ENCODE peak calls at places on chromosomes 7 and 10, in seven cellular contexts. K is H9, O is IMR-90, E is trophoblast cell, R is neuronal stem cell, V is mesendoderm, L is H1. S is an unnamed sample.

GRCh38 chr7:157474685-157475084 is 137.9 kb downstream of the DNAJB6 start:
- DNase-seq in V (peak), E (peak), L (peak), R (no peak), K (peak), O (no peak), S (no peak)

GRCh38 chr7:11373546-11374142 is 400.0 kb downstream of the PHF14 start:
- DNase-seq in K (no peak), E (peak), L (no peak), V (peak), O (no peak), R (no peak), S (peak)

GRCh38 chr7:69204936-69205335 is 393.3 kb upstream of the AUTS2 start:
- DNase-seq in L (no peak), O (no peak), K (no peak), V (peak), R (no peak), E (no peak), S (no peak)

GRCh38 chr7:131225619-131226101 is 102.0 kb upstream of the MKLN1 start:
- DNase-seq in V (no peak), E (peak), K (no peak), R (no peak), L (no peak), O (peak), S (peak)

GRCh38 chr10:80163741-80164341 is 31.3 kb downstream of the PLAC9 start:
- DNase-seq in L (no peak), R (peak), O (peak), K (no peak), V (no peak), E (no peak), S (peak)

GRCh38 chr10:36111676-36112075 is 469.6 kb upstream of the FZD8 start:
- DNase-seq in R (no peak), O (no peak), E (no peak), V (peak), L (no peak), K (no peak), S (no peak)

GRCh38 chr10:101485681-101486554 is 102.1 kb downstream of the POLL start:
- DNase-seq in R (peak), L (no peak), K (no peak), O (no peak), E (no peak), V (peak), S (no peak)

GRCh38 chr7:37289347-37289746 is 159.3 kb downstream of the ELMO1 start:
- DNase-seq in R (no peak), O (no peak), L (no peak), K (no peak), V (no peak), E (no peak), S (no peak)

GRCh38 chr7:55463863-55464262 is 98.7 kb downstream of the LANCL2 start:
- DNase-seq in L (no peak), O (no peak), K (no peak), V (no peak), R (no peak), E (no peak), S (no peak)

GRCh38 chr7:158728911-158729645 is 24.5 kb upstream of the NCAPG2 start:
- DNase-seq in R (no peak), L (peak), K (no peak), E (no peak), V (no peak), O (no peak), S (no peak)

GRCh38 chr7:1255817-1256340 is 23.2 kb downstream of the UNCX start:
- DNase-seq in R (no peak), E (no peak), O (no peak), L (no peak), V (no peak), K (no peak), S (no peak)

GRCh38 chr7:9776900-9777299 is 1196.8 kb upstream of the PHF14 start:
- DNase-seq in V (peak), E (no peak), O (no peak), R (peak), K (no peak), L (no peak), S (no peak)

GRCh38 chr10:71347587-71348395 is 28.7 kb downstream of the SLC29A3 start:
- DNase-seq in K (no peak), V (no peak), L (no peak), E (peak), O (no peak), R (no peak), S (no peak)

GRCh38 chr7:110442386-110442837 is 648.5 kb upstream of the LRRN3 start:
- DNase-seq in K (peak), O (peak), R (peak), V (peak), L (peak), E (peak), S (peak)

GRCh38 chr10:61897671-61898434 is 3.6 kb upstream of the ARID5B start:
- DNase-seq in R (no peak), O (peak), L (no peak), E (peak), V (peak), K (peak), S (peak)

GRCh38 chr10:85319150-85319549 is 990.8 kb downstream of the CCSER2 start:
- DNase-seq in K (no peak), E (no peak), L (no peak), V (peak), O (no peak), R (no peak), S (peak)

GRCh38 chr7:127409629-127410028 is 17.1 kb upstream of the ZNF800 start:
- DNase-seq in V (peak), R (no peak), K (no peak), L (no peak), O (no peak), E (no peak), S (no peak)

GRCh38 chr7:77326131-77326530 is 90.0 kb downstream of the GSAP start:
- DNase-seq in O (peak), E (no peak), V (no peak), K (no peak), R (no peak), L (no peak), S (no peak)

GRCh38 chr7:156179872-156180390 is 367.7 kb upstream of the SHH start:
- DNase-seq in L (no peak), R (no peak), K (no peak), O (no peak), V (no peak), E (no peak), S (no peak)

GRCh38 chr7:156178857-156179256 is 366.6 kb upstream of the SHH start:
- DNase-seq in K (no peak), O (no peak), E (no peak), R (no peak), L (no peak), V (no peak), S (no peak)

GRCh38 chr7:156178214-156178613 is 366.0 kb upstream of the SHH start:
- DNase-seq in V (no peak), L (no peak), K (no peak), O (no peak), E (no peak), R (no peak), S (no peak)

GRCh38 chr7:156177396-156178055 is 365.3 kb upstream of the SHH start:
- DNase-seq in E (no peak), K (no peak), V (no peak), L (no peak), R (no peak), O (no peak), S (no peak)

DNA sequence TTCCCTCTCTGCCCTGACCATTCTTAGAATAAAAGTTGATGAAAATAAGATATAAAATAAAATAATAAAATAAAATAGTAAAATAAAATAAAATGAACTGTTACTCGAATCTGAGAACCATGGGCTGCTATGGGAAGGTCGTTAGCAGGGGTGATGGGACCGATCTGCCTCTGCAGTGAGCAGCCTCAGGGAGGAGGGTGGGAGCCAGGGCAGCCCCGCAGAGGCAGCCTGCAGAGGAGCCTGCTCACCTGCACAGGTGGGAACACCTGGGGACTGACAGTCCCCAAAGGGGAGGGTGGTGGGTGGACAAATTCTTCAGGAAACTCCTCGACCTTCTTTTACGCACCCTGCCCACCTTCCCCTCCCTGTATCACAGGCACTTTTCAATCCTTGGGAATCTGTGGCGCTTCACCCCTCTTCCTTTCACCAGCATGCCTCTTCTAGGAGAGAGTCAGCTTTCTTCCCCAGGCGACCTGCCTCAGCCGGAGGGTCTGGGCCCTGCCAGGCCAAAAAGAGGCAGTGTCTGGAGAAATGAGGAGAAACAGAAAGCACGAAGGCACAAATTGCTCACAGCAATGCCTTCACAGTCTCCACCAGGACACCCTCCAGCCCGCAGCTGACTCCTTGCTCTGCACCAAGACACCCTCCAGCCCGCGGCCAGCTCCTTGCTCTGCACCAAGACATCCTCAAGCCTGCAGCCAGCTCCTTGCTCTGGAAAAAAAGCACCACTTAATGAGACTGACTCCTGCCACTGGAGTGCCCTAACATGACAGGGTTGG is 368.4 kb upstream of the SHH start:
- DNase-seq in R (no peak), O (no peak), V (no peak), E (no peak), K (no peak), L (no peak), S (no peak)
- H3K23ac ChIP-seq in R (no peak), O (no peak), V (no peak), E (no peak), K (no peak), L (no peak), S (no peak)

GRCh38 chr7:21587139-21587773 is 44.4 kb downstream of the DNAH11 start:
- DNase-seq in V (peak), K (no peak), E (no peak), L (no peak), O (no peak), R (no peak), S (no peak)
- H3K23ac ChIP-seq in V (no peak), K (no peak), E (no peak), L (no peak), O (no peak), R (no peak), S (no peak)

DNA sequence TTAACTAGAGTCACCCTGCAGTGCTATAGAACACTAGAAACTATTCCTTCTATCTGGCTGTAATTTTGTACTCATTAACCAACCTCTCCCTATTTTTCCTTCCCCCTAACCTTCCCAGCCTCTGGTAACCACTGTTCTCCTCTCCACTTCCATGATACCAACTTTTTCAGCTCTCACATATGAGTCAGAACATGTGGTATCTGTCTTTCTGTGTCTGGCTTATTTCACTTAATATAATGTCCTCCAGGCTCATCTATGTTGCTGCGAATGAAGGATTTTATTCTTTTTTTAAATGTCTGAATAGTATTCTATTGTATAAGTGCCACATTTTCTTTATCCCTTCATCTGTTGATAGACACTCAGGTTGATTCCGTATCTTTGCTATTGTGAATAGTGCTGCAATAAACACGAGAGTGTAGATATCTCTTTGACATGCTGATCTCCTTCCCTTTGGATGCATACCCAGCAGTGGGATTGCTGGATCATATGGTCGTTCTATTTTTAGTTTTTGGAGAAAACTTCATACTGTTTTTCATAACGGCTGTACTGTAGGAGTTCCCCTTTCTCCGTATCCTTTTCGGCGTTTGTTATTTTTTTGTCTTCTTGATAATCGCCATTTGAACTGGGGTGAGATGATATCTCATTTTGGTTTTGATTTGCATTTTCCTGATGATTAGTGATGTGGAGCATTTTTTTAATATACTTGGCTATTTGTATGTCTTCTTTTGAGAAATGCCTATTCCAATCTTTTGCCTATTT is 101.3 kb downstream of the FAM107B start:
- DNase-seq in K (no peak), L (no peak), E (no peak), R (no peak), V (no peak), O (peak), S (peak)
- H3K23ac ChIP-seq in K (no peak), L (no peak), E (no peak), R (no peak), V (no peak), O (no peak), S (no peak)

GRCh38 chr10:14380746-14381145 is 50.0 kb upstream of the FRMD4A start:
- DNase-seq in K (no peak), V (no peak), O (no peak), R (no peak), E (no peak), L (no peak), S (no peak)

GRCh38 chr10:14382531-14382930 is 51.8 kb upstream of the FRMD4A start:
- DNase-seq in E (no peak), R (no peak), O (no peak), K (no peak), L (no peak), V (no peak), S (no peak)

GRCh38 chr10:14381475-14381874 is 50.8 kb upstream of the FRMD4A start:
- DNase-seq in V (peak), O (no peak), L (no peak), R (no peak), E (peak), K (no peak), S (no peak)

GRCh38 chr10:14383266-14383665 is 52.5 kb upstream of the FRMD4A start:
- DNase-seq in V (peak), K (no peak), O (peak), E (peak), R (no peak), L (no peak), S (peak)

GRCh38 chr10:14382022-14382421 is 51.3 kb upstream of the FRMD4A start:
- DNase-seq in L (no peak), R (no peak), K (no peak), V (no peak), E (peak), O (peak), S (no peak)
- H3K23ac ChIP-seq in L (no peak), R (no peak), K (no peak), V (no peak), E (no peak), O (no peak), S (no peak)

DNA sequence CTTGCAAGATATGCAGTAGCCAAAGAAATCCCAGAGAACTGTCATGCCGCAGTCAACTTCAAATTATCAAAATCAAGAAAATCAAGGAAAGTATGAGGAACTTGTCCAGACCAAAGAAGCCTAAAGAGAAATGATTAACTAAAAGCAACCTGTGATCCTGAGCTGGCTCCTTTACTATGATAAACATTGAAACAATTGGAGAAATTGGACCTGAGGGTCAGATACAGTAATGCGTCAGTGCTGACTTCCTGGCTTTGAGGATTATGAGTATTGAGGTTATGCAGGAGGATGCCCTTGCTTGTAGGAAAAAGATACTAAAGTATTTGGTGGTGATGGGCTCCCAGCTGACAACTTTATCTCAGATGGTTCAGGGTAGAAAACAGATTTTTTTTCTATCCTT is 324.7 kb upstream of the AKR1E2 start:
- DNase-seq in K (no peak), R (no peak), L (no peak), V (no peak), O (peak), E (peak), S (no peak)
- H3K23ac ChIP-seq in K (no peak), R (no peak), L (no peak), V (no peak), O (no peak), E (no peak), S (no peak)

DNA sequence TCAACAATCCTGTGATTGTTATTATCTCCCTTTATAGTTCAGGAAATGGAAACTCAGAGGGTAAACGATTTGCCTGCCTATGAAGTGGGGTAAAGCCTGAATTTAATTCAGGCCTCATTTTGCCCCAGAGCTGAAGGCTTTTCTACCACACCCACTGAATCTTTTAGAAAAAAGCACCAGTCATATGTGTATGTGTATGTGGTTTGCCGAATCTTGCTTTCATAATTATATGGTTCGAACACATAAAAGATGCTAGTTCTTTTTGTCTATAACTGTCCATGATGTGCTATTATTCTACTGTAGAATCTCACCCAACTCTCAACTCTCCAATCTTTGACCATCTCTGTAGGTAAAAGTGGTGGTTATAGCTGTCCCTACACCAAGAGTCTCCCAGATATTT is 83.6 kb downstream of the MYOF start:
- DNase-seq in K (no peak), O (no peak), V (no peak), L (no peak), R (no peak), E (no peak), S (no peak)
- H3K23ac ChIP-seq in K (no peak), O (peak), V (no peak), L (no peak), R (no peak), E (no peak), S (no peak)

GRCh38 chr10:123995082-123995460 is 98.3 kb downstream of the CHST15 start:
- DNase-seq in E (no peak), K (no peak), L (peak), O (peak), V (no peak), R (peak), S (no peak)

GRCh38 chr10:123990889-123991288 is 99.3 kb upstream of the CPXM2 start:
- DNase-seq in V (no peak), K (no peak), O (no peak), R (no peak), E (no peak), L (no peak), S (no peak)

GRCh38 chr10:123993534-123994416 is 99.6 kb downstream of the CHST15 start:
- DNase-seq in V (no peak), E (no peak), L (no peak), O (no peak), K (no peak), R (no peak), S (no peak)

GRCh38 chr10:123994417-123995081 is 98.8 kb downstream of the CHST15 start:
- DNase-seq in L (peak), E (peak), K (peak), R (peak), V (peak), O (peak), S (peak)

GRCh38 chr10:123991622-123992570 is 100.3 kb upstream of the CPXM2 start:
- DNase-seq in K (no peak), V (no peak), R (no peak), E (no peak), L (no peak), O (no peak), S (no peak)
- H3K23ac ChIP-seq in K (no peak), V (no peak), R (peak), E (no peak), L (no peak), O (no peak), S (no peak)

GRCh38 chr10:26232174-26232573 is 15.6 kb downstream of the GAD2 start:
- DNase-seq in O (no peak), E (no peak), V (no peak), K (no peak), L (no peak), R (no peak), S (no peak)
- H3K23ac ChIP-seq in O (no peak), E (no peak), V (no peak), K (no peak), L (no peak), R (no peak), S (no peak)

DNA sequence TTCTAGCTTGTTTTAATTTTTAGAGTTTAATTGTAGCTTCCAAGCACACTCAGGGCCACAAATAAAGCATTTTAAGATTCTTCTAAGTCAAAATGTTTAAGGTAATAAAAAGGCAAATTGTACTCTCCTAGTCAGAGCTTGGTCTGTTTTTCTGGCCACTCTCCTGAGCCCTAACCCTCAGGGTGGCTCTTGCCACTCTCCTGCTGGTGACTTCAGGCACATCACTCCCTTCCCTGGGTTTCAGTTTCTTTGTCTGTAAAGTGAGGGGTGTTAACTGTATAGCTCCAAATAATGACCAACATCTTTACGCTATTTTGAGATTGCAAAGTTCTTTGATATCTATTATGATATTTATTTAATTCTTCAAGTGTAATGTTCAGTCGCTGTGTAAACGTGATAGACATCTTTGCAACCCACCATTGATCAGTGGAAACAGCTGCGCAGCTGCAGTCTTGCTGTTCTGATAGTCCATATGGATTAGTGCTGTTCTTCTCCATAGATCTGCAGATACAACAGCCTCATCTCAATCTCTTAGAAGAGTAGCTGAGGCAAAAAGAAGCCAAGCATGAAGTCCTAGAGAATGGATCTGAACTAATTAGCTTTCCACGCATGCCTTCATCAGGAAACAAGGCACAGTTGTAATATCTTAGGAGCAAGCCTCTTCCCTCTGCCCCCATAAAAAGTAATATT is 189.9 kb downstream of the PLPP4 start:
- DNase-seq in O (no peak), L (no peak), K (no peak), E (no peak), R (no peak), V (no peak), S (no peak)
- H3K23ac ChIP-seq in O (no peak), L (no peak), K (no peak), E (no peak), R (no peak), V (no peak), S (no peak)